ENCODE peak calls at places on chromosomes 2 and 18, in seven cellular contexts. H is MCF 10A; Y is activated gamma-delta T cell treated with Interleukin-2 at 50 U/mL for 16 hours; U is SW480; S is HuH-7.5; Q is stimulated activated CD8-positive, alpha-beta memory T cell treated with anti-CD3 and anti-CD28 coated beads, Interleukin-4, amount 100 ng/mL, for 48 hours; R is G401. X is an unnamed sample.
A peak's percentile ranks its signal among the peaks of the same experiment; 100 is the strongest.

GRCh38 chr18:64765908-64766307 is 617.0 kb upstream of the LINC00305 start:
- DNase-seq in S (no peak), R (no peak), U (no peak), Y (no peak), H (peak; percentile 23), Q (no peak), X (no peak)

GRCh38 chr2:1750935-1751767 is 6.8 kb upstream of the PXDN start:
- DNase-seq in R (peak; percentile 74), U (peak; percentile 78), Y (peak; percentile 52), S (peak; percentile 63), Q (peak; percentile 65), H (peak; percentile 74), X (peak; percentile 3)

GRCh38 chr2:70006447-70006784 is 45.0 kb upstream of the ASPRV1 start:
- DNase-seq in H (no peak), U (no peak), S (no peak), Q (no peak), R (no peak), Y (no peak), X (no peak)

GRCh38 chr2:86194751-86195054 is 559 bp downstream of the IMMT start:
- DNase-seq in Q (no peak), Y (no peak), R (peak; percentile 96), S (no peak), U (no peak), H (no peak), X (no peak)

GRCh38 chr2:233707979-233708644 is 4.6 kb upstream of the UGT1A5 start:
- DNase-seq in H (peak; percentile 45), R (no peak), Q (no peak), S (no peak), U (no peak), Y (no peak), X (no peak)

GRCh38 chr2:109375656-109376055 is 238.1 kb downstream of the SEPTIN10 start:
- DNase-seq in Y (no peak), Q (no peak), U (no peak), H (no peak), R (no peak), S (no peak), X (no peak)

GRCh38 chr2:50611261-50612020 is 420.5 kb downstream of the NRXN1 start:
- DNase-seq in R (peak; percentile 88), H (no peak), U (no peak), Q (no peak), S (no peak), Y (no peak), X (no peak)

GRCh38 chr2:168559187-168559586 is 103.1 kb downstream of the CERS6 start:
- DNase-seq in Q (no peak), H (peak; percentile 72), U (no peak), R (no peak), Y (no peak), S (no peak), X (no peak)

GRCh38 chr2:181977661-181978350 is 7.8 kb upstream of the PPP1R1C start:
- DNase-seq in S (no peak), R (no peak), Q (peak; percentile 41), H (peak; percentile 86), U (no peak), Y (no peak), X (no peak)

GRCh38 chr2:126986788-126987187 is 88.1 kb downstream of the TEX51 start:
- DNase-seq in Y (no peak), R (no peak), Q (no peak), S (no peak), U (no peak), H (no peak), X (no peak)

GRCh38 chr2:192438239-192438638 is 243.5 kb upstream of the TMEFF2 start:
- DNase-seq in U (no peak), Y (no peak), Q (no peak), H (no peak), R (peak; percentile 9), S (no peak), X (no peak)

GRCh38 chr2:97871096-97871780 is 124.5 kb downstream of the TMEM131 start:
- DNase-seq in S (no peak), Y (no peak), Q (no peak), R (no peak), U (no peak), H (peak; percentile 36), X (no peak)

GRCh38 chr18:48348739-48349138 is 60.4 kb downstream of the ZBTB7C start:
- DNase-seq in R (no peak), U (no peak), S (no peak), Q (no peak), H (no peak), Y (no peak), X (no peak)

GRCh38 chr2:154264024-154264423 is 392.3 kb downstream of the GALNT13 start:
- DNase-seq in U (no peak), Q (no peak), Y (no peak), R (no peak), S (no peak), H (peak; percentile 77), X (no peak)

GRCh38 chr2:62270728-62271127 is 74.8 kb downstream of the B3GNT2 start:
- DNase-seq in Q (no peak), H (peak; percentile 51), U (no peak), S (no peak), R (peak; percentile 17), Y (no peak), X (peak; percentile 29)

GRCh38 chr2:232981767-232982360 is 31.2 kb downstream of the NGEF start:
- DNase-seq in Y (no peak), Q (no peak), S (no peak), R (no peak), H (no peak), U (no peak), X (no peak)

GRCh38 chr2:106176446-106177110 is 17.5 kb downstream of the UXS1 start:
- DNase-seq in Y (no peak), S (no peak), H (no peak), U (no peak), Q (no peak), R (no peak), X (no peak)

GRCh38 chr2:150625300-150625699 is 137.8 kb upstream of the RND3 start:
- DNase-seq in H (no peak), S (no peak), U (no peak), Q (no peak), Y (no peak), R (no peak), X (no peak)

X was measured in HAP-1.